ENCODE peak calls at places on chromosome 16, in five cellular contexts. L is left ventricle myocardium inferior, H is astrocyte of the cerebellum, Z is dorsolateral prefrontal cortex, Y is LNCaP clone FGC. B is an unnamed sample.

GRCh38 chr16:11497851-11498289 is 88.8 kb downstream of the LITAF start:
- DNase-seq in Y (no peak), Z (no peak), H (no peak), L (no peak), B (no peak)

GRCh38 chr16:15954814-15955151 is 5.4 kb downstream of the ABCC1 start:
- DNase-seq in L (no peak), Y (no peak), Z (no peak), H (no peak), B (no peak)

GRCh38 chr16:892536-893255 is 78.1 kb downstream of the LMF1 start:
- DNase-seq in L (no peak), Z (no peak), Y (no peak), H (no peak), B (no peak)

GRCh38 chr16:2152695-2153506 is 2.7 kb upstream of the TRAF7 start:
- DNase-seq in L (no peak), Z (no peak), Y (no peak), H (no peak), B (no peak)

GRCh38 chr16:68607443-68607842 is 37.7 kb upstream of the CDH3 start:
- DNase-seq in Z (no peak), L (no peak), H (no peak), Y (no peak), B (no peak)

GRCh38 chr16:1019934-1020305 is 38.4 kb downstream of the SOX8 start:
- DNase-seq in L (peak), Y (no peak), Z (no peak), H (no peak), B (no peak)

GRCh38 chr16:69867796-69868565 is 83.2 kb upstream of the CLEC18A start:
- DNase-seq in L (no peak), H (no peak), Y (no peak), Z (no peak), B (no peak)

GRCh38 chr16:2003827-2004641 is 5.6 kb downstream of the ZNF598 start:
- DNase-seq in Y (no peak), Z (peak), L (peak), H (peak), B (peak)

GRCh38 chr16:26795184-26795583 is 271.5 kb upstream of the C16orf82 start:
- DNase-seq in Y (no peak), L (no peak), H (no peak), Z (no peak), B (no peak)

GRCh38 chr16:64478258-64478906 is 643.5 kb downstream of the CDH11 start:
- DNase-seq in H (peak), Y (peak), Z (no peak), L (no peak), B (no peak)

GRCh38 chr16:73212431-73212830 is 164.5 kb upstream of the ZFHX3 start:
- DNase-seq in Z (no peak), Y (no peak), L (no peak), H (no peak), B (no peak)

GRCh38 chr16:87012954-87013938 is 303.9 kb downstream of the C16orf95 start:
- DNase-seq in Z (no peak), H (no peak), Y (no peak), L (no peak), B (no peak)

GRCh38 chr16:87203060-87203656 is 114.0 kb downstream of the C16orf95 start:
- DNase-seq in Y (peak), H (peak), L (peak), Z (no peak), B (peak)

GRCh38 chr16:10338426-10338825 is 47.4 kb upstream of the ATF7IP2 start:
- DNase-seq in H (peak), L (no peak), Z (peak), Y (no peak), B (no peak)

GRCh38 chr16:4316732-4317461 is 1.0 kb downstream of the GLIS2 start:
- DNase-seq in Z (no peak), L (peak), H (no peak), Y (no peak), B (no peak)

GRCh38 chr16:79713609-79714309 is 113.2 kb upstream of the MAF start:
- DNase-seq in L (no peak), Z (no peak), Y (no peak), H (no peak), B (no peak)

GRCh38 chr16:3131755-3132377 is 3.0 kb upstream of the ZNF213 start:
- DNase-seq in H (no peak), Y (no peak), L (no peak), Z (no peak), B (no peak)

GRCh38 chr16:29710227-29711219 is 31.5 kb downstream of the QPRT start:
- DNase-seq in L (no peak), Y (no peak), Z (no peak), H (peak), B (peak)

GRCh38 chr16:229731-230281 is 557 bp upstream of the LUC7L start:
- DNase-seq in H (no peak), Y (no peak), L (no peak), Z (no peak), B (no peak)

GRCh38 chr16:88616320-88616719 is 22.1 kb upstream of the IL17C start:
- DNase-seq in L (no peak), Z (no peak), H (no peak), Y (peak), B (no peak)

GRCh38 chr16:1993731-1994131 is 4.0 kb downstream of the SYNGR3 start:
- DNase-seq in L (no peak), Z (no peak), Y (no peak), H (no peak), B (no peak)

GRCh38 chr16:63458842-63459241 is 1422.6 kb upstream of the CDH8 start:
- DNase-seq in Z (no peak), L (no peak), H (no peak), Y (no peak), B (no peak)

GRCh38 chr16:70800798-70801480 is at the start of gene VAC14:
- DNase-seq in Z (peak), H (peak), Y (peak), L (peak), B (peak)

GRCh38 chr16:47732122-47732805 is 271.1 kb downstream of the PHKB start:
- DNase-seq in L (no peak), Z (no peak), Y (no peak), H (peak), B (peak)

GRCh38 chr16:24550295-24550694 is 10.9 kb downstream of the RBBP6 start:
- DNase-seq in L (no peak), Y (no peak), Z (no peak), H (no peak), B (no peak)

GRCh38 chr16:11245222-11245737 is 10.7 kb downstream of the SOCS1 start:
- DNase-seq in L (no peak), Y (no peak), Z (no peak), H (no peak), B (no peak)

DNA sequence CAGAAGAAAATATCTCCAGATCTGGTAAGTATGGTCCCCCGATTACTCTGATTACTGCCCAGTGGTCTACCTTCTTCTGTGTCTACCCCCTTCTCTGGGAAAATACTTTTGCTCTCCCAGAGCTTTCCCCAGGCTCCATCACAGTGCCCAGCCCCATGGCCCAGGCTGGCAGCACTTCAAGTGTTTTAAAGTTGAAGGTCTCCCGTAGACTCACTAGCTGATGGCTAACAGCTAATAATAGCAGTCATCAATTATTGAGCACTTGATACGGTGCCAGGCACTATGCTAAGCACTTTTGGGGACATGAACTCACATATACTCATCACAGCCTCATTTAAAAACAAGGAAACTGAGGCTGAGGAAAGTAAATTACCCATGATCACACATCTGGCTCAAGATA is 33.4 kb downstream of the DCUN1D3 start:
- DNase-seq in H (no peak), L (no peak), Y (no peak), Z (no peak), B (no peak)
- TF ChIP-seq CTCF in H (no peak), L (no peak), Y (no peak), Z (no peak), B (no peak)

DNA sequence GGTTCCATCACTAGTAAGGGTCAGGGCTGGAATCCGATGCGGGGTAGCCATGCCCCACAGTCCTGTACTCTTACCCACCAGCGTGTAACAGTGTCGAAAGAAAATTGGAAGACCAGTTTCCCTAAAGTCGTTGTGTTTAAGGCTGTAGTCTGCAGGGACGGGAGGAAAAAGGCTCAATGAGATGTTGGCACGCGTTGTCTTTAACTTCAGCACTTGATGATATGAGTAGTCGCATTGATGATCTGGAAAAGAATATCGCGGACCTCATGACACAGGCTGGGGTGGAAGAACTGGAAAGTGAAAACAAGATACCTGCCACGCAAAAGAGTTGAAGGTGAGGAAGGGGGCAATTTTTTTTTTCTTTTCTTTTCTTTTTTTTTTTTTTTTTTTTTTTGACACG is 1.3 kb downstream of the HSBP1 start:
- DNase-seq in Z (no peak), H (no peak), Y (no peak), L (no peak), B (no peak)
- H3K4me3 ChIP-seq in Z (peak), H (peak), Y (peak), L (peak), B (peak)

GRCh38 chr16:51125992-51126391 is 25.1 kb downstream of the SALL1 start:
- DNase-seq in Y (no peak), Z (no peak), H (no peak), L (no peak), B (no peak)
- TF ChIP-seq CTCF in Y (no peak), Z (no peak), H (no peak), L (no peak), B (no peak)

GRCh38 chr16:31198207-31198882 is 4.2 kb downstream of the PYCARD start:
- DNase-seq in Z (no peak), H (no peak), Y (no peak), L (no peak), B (no peak)

GRCh38 chr16:31202402-31203385 is at the start of gene PYCARD:
- DNase-seq in H (no peak), Y (no peak), L (peak), Z (no peak), B (no peak)

GRCh38 chr16:31201511-31202401 is 804 bp downstream of the PYCARD start:
- DNase-seq in Z (no peak), Y (no peak), L (peak), H (no peak), B (no peak)

GRCh38 chr16:31199430-31200041 is 3.0 kb downstream of the PYCARD start:
- DNase-seq in Z (no peak), Y (no peak), L (no peak), H (no peak), B (no peak)

GRCh38 chr16:31200821-31201510 is 1.6 kb downstream of the PYCARD start:
- DNase-seq in Z (no peak), H (no peak), Y (no peak), L (no peak), B (no peak)
- H3K4me3 ChIP-seq in Z (no peak), H (no peak), Y (no peak), L (peak), B (no peak)

GRCh38 chr16:49347476-49347875 is 26.1 kb upstream of the C16orf78 start:
- DNase-seq in Y (no peak), H (no peak), Z (no peak), L (no peak), B (no peak)

GRCh38 chr16:49349446-49350168 is 24.0 kb upstream of the C16orf78 start:
- DNase-seq in L (no peak), Z (no peak), Y (no peak), H (no peak), B (no peak)

GRCh38 chr16:49346459-49346858 is 27.1 kb upstream of the C16orf78 start:
- DNase-seq in Y (no peak), H (no peak), L (no peak), Z (no peak), B (no peak)

GRCh38 chr16:49350265-49351103 is 23.1 kb upstream of the C16orf78 start:
- DNase-seq in L (peak), Y (no peak), Z (peak), H (no peak), B (no peak)

DNA sequence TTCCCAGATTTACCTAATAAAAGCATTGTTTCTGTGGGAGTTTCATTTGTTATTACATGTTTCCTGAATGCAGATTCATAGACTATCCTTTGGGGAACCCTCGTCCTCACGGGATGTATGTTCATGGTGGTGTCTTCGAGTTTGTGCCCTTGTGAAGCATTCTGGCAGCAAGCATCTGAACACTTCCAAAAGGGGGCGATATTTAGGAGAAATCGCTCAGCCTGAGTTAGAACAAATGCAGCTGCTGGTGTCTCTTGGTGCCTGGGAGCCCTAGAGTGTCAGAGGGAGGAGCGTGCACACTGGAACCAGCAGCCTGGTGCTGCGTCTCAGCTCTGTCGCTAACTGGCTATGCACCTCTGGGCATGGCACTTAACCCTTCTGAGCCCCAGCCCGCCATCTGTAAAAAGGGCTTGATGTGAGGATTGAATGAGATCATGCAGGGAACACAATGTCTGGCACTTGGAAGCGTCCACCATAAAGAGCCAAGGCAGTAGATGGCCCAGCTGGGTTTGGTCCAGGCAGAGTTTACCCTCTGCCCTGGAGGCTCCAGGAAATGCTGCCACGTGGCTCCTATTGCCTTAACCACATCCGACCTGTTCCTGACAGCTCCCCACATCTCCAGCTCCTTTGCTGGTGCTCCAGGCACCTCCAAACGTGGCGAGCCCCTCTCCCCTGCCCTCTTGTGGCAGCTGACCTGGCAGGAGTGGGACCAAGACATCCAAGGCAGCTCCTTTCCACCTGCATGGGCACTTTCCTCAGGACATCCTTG is 25.0 kb upstream of the C16orf78 start:
- DNase-seq in Z (no peak), L (no peak), Y (no peak), H (no peak), B (no peak)
- TF ChIP-seq CTCF in Z (no peak), L (no peak), Y (peak), H (no peak), B (no peak)